ENCODE peak calls at places on chromosomes 1 and 21, in six cellular contexts. One of them, this sample, is unnamed. For H3K4me1, the result is how much of the 10 kb centered on the place peaks cover.

GRCh38 chr1:94036721-94037120 is 84.2 kb downstream of the ABCA4 start:
- DNase-seq in pancreas: no peak
- DNase-seq in tibial nerve: no peak
- DNase-seq in thoracic aorta: no peak
- DNase-seq in ascending aorta: no peak
- DNase-seq in left lung: no peak
- DNase-seq in this sample: no peak

GRCh38 chr1:243842978-243843490 is 7.0 kb downstream of the AKT3 start:
- DNase-seq in pancreas: no peak
- DNase-seq in tibial nerve: peak
- DNase-seq in thoracic aorta: no peak
- DNase-seq in ascending aorta: no peak
- DNase-seq in left lung: no peak
- DNase-seq in this sample: no peak

GRCh38 chr1:24112381-24113169 is 640 bp upstream of the MYOM3 start:
- DNase-seq in pancreas: peak
- DNase-seq in tibial nerve: peak
- DNase-seq in thoracic aorta: peak
- DNase-seq in ascending aorta: peak
- DNase-seq in left lung: no peak
- DNase-seq in this sample: peak

GRCh38 chr1:223016381-223016780 is 126.7 kb downstream of the TLR5 start:
- DNase-seq in pancreas: no peak
- DNase-seq in tibial nerve: no peak
- DNase-seq in thoracic aorta: no peak
- DNase-seq in ascending aorta: no peak
- DNase-seq in left lung: no peak
- DNase-seq in this sample: no peak

GRCh38 chr1:213201380-213202155 is 150.5 kb downstream of the RPS6KC1 start:
- DNase-seq in pancreas: no peak
- DNase-seq in tibial nerve: no peak
- DNase-seq in thoracic aorta: no peak
- DNase-seq in ascending aorta: no peak
- DNase-seq in left lung: no peak
- DNase-seq in this sample: no peak

GRCh38 chr1:172465617-172466016 is 21.7 kb upstream of the PIGC start:
- DNase-seq in pancreas: no peak
- DNase-seq in tibial nerve: no peak
- DNase-seq in thoracic aorta: no peak
- DNase-seq in ascending aorta: no peak
- DNase-seq in left lung: no peak
- DNase-seq in this sample: no peak

GRCh38 chr1:162756523-162756922 is 34.0 kb upstream of the HSD17B7 start:
- DNase-seq in pancreas: no peak
- DNase-seq in tibial nerve: no peak
- DNase-seq in thoracic aorta: no peak
- DNase-seq in ascending aorta: no peak
- DNase-seq in left lung: no peak
- DNase-seq in this sample: no peak

GRCh38 chr1:21574464-21575151 is 65.4 kb downstream of the ALPL start:
- DNase-seq in pancreas: no peak
- DNase-seq in tibial nerve: no peak
- DNase-seq in thoracic aorta: no peak
- DNase-seq in ascending aorta: peak
- DNase-seq in left lung: peak
- DNase-seq in this sample: peak

GRCh38 chr1:115877511-115877910 is 36.6 kb upstream of the NHLH2 start:
- DNase-seq in pancreas: no peak
- DNase-seq in tibial nerve: no peak
- DNase-seq in thoracic aorta: no peak
- DNase-seq in ascending aorta: no peak
- DNase-seq in left lung: no peak
- DNase-seq in this sample: no peak

GRCh38 chr1:41028034-41028642 is 6.6 kb upstream of the SLFNL1 start:
- DNase-seq in pancreas: no peak
- DNase-seq in tibial nerve: no peak
- DNase-seq in thoracic aorta: no peak
- DNase-seq in ascending aorta: no peak
- DNase-seq in left lung: no peak
- DNase-seq in this sample: no peak

GRCh38 chr1:36014722-36015220 is 69.1 kb upstream of the TEKT2 start:
- DNase-seq in pancreas: no peak
- DNase-seq in tibial nerve: no peak
- DNase-seq in thoracic aorta: no peak
- DNase-seq in ascending aorta: no peak
- DNase-seq in left lung: no peak
- DNase-seq in this sample: no peak

GRCh38 chr1:107990606-107991005 is 25.6 kb upstream of the VAV3 start:
- DNase-seq in pancreas: no peak
- DNase-seq in tibial nerve: no peak
- DNase-seq in thoracic aorta: no peak
- DNase-seq in ascending aorta: no peak
- DNase-seq in left lung: no peak
- DNase-seq in this sample: no peak

GRCh38 chr21:41164981-41165650 is 2.8 kb upstream of the BACE2 start:
- DNase-seq in pancreas: peak
- DNase-seq in tibial nerve: peak
- DNase-seq in thoracic aorta: no peak
- DNase-seq in ascending aorta: no peak
- DNase-seq in left lung: no peak
- DNase-seq in this sample: peak

GRCh38 chr21:33976082-33976979 is 60.7 kb upstream of the ATP5PO start:
- DNase-seq in pancreas: no peak
- DNase-seq in tibial nerve: no peak
- DNase-seq in thoracic aorta: no peak
- DNase-seq in ascending aorta: peak
- DNase-seq in left lung: no peak
- DNase-seq in this sample: no peak

GRCh38 chr1:67339623-67340343 is 32.1 kb downstream of the IL12RB2 start:
- DNase-seq in pancreas: no peak
- DNase-seq in tibial nerve: no peak
- DNase-seq in thoracic aorta: no peak
- DNase-seq in ascending aorta: no peak
- DNase-seq in left lung: no peak
- DNase-seq in this sample: no peak

GRCh38 chr1:223411309-223411708 is 18.1 kb downstream of the CCDC185 start:
- DNase-seq in pancreas: no peak
- DNase-seq in tibial nerve: no peak
- DNase-seq in thoracic aorta: no peak
- DNase-seq in ascending aorta: no peak
- DNase-seq in left lung: no peak
- DNase-seq in this sample: no peak

GRCh38 chr1:173507205-173507846 is 30.2 kb downstream of the PRDX6 start:
- DNase-seq in pancreas: no peak
- DNase-seq in tibial nerve: no peak
- DNase-seq in thoracic aorta: no peak
- DNase-seq in ascending aorta: no peak
- DNase-seq in left lung: no peak
- DNase-seq in this sample: no peak

GRCh38 chr1:180936110-180937011 is 23.7 kb downstream of the KIAA1614 start:
- DNase-seq in pancreas: no peak
- DNase-seq in tibial nerve: no peak
- DNase-seq in thoracic aorta: no peak
- DNase-seq in ascending aorta: no peak
- DNase-seq in left lung: peak
- DNase-seq in this sample: no peak

GRCh38 chr1:18640228-18641004 is 9.8 kb downstream of the PAX7 start:
- DNase-seq in pancreas: no peak
- DNase-seq in tibial nerve: no peak
- DNase-seq in thoracic aorta: no peak
- DNase-seq in ascending aorta: no peak
- DNase-seq in left lung: no peak
- DNase-seq in this sample: no peak

GRCh38 chr1:18639335-18640055 is 8.8 kb downstream of the PAX7 start:
- DNase-seq in pancreas: no peak
- DNase-seq in tibial nerve: no peak
- DNase-seq in thoracic aorta: no peak
- DNase-seq in ascending aorta: no peak
- DNase-seq in left lung: no peak
- DNase-seq in this sample: no peak

GRCh38 chr1:18643154-18644012 is 12.7 kb downstream of the PAX7 start:
- DNase-seq in pancreas: no peak
- DNase-seq in tibial nerve: no peak
- DNase-seq in thoracic aorta: no peak
- DNase-seq in ascending aorta: no peak
- DNase-seq in left lung: no peak
- DNase-seq in this sample: no peak

GRCh38 chr1:18642278-18643095 is 11.8 kb downstream of the PAX7 start:
- DNase-seq in pancreas: no peak
- DNase-seq in tibial nerve: no peak
- DNase-seq in thoracic aorta: no peak
- DNase-seq in ascending aorta: no peak
- DNase-seq in left lung: no peak
- DNase-seq in this sample: no peak

DNA sequence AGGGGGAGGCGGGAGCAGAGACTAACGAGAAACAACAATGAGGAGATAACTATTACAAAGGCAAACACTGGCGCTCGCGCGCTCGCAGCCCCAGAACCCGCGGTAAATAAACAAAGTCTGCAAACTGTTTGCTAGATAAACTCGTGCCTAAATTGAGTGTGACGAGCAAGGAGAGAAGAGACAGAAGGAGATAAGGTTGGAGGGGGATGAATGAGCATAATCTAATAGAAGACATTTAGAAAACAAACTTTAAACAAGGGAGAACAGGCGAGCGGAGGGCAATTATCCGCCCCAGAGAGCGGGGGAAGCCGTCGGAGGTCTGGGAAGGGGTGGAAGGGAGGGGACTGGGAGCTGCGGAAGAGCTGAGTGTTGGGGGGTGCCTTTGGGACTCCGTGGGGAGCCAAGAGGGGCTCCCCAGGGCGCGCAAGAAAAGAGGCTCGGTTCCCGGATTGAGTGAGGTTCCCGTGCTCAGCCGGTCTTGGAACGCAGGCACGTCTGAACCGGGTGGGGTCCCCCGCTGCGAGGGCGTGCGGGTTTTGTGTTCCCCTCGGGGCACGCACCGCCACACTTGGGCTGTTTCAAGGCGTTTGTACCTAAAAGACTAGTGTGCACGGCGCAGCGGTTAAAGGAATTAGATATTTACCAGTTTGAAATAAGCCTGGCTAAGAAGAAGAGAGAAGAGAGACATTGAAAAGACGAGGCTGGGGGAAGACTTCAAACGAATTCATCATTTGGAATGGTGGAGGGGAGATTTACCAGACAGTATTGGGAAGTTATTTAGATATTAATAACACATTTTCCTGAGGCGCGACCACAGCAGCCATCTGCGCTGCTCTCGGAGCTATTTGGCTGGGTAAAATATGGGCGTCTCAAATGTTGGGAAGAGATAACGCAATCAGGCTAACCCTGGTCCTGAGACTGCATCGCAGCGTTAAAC is 10.6 kb downstream of the PAX7 start:
- DNase-seq in pancreas: no peak
- DNase-seq in tibial nerve: no peak
- DNase-seq in thoracic aorta: no peak
- DNase-seq in ascending aorta: no peak
- DNase-seq in left lung: no peak
- DNase-seq in this sample: no peak
- H3K4me1 ChIP-seq in pancreas: under half
- H3K4me1 ChIP-seq in tibial nerve: under half
- H3K4me1 ChIP-seq in thoracic aorta: under half
- H3K4me1 ChIP-seq in ascending aorta: under half
- H3K4me1 ChIP-seq in left lung: under half
- H3K4me1 ChIP-seq in this sample: under half

GRCh38 chr1:226964068-226964425 is 24.0 kb downstream of the COQ8A start:
- DNase-seq in pancreas: no peak
- DNase-seq in tibial nerve: no peak
- DNase-seq in thoracic aorta: no peak
- DNase-seq in ascending aorta: no peak
- DNase-seq in left lung: no peak
- DNase-seq in this sample: no peak
- TF ChIP-seq CTCF in pancreas: no peak
- TF ChIP-seq CTCF in tibial nerve: no peak
- TF ChIP-seq CTCF in thoracic aorta: no peak
- TF ChIP-seq CTCF in ascending aorta: no peak
- TF ChIP-seq CTCF in left lung: no peak
- TF ChIP-seq CTCF in this sample: no peak

GRCh38 chr21:45496151-45496967 is 45.9 kb downstream of the SLC19A1 start:
- DNase-seq in pancreas: peak
- DNase-seq in tibial nerve: no peak
- DNase-seq in thoracic aorta: no peak
- DNase-seq in ascending aorta: no peak
- DNase-seq in left lung: peak
- DNase-seq in this sample: peak

GRCh38 chr21:45493401-45494001 is 48.7 kb downstream of the SLC19A1 start:
- DNase-seq in pancreas: no peak
- DNase-seq in tibial nerve: no peak
- DNase-seq in thoracic aorta: no peak
- DNase-seq in ascending aorta: no peak
- DNase-seq in left lung: no peak
- DNase-seq in this sample: no peak

GRCh38 chr21:45494135-45494850 is 47.9 kb downstream of the SLC19A1 start:
- DNase-seq in pancreas: no peak
- DNase-seq in tibial nerve: no peak
- DNase-seq in thoracic aorta: no peak
- DNase-seq in ascending aorta: no peak
- DNase-seq in left lung: peak
- DNase-seq in this sample: no peak

GRCh38 chr21:45496968-45497845 is 45.0 kb downstream of the SLC19A1 start:
- DNase-seq in pancreas: peak
- DNase-seq in tibial nerve: no peak
- DNase-seq in thoracic aorta: no peak
- DNase-seq in ascending aorta: peak
- DNase-seq in left lung: peak
- DNase-seq in this sample: no peak

GRCh38 chr21:45494851-45495680 is 47.2 kb downstream of the SLC19A1 start:
- DNase-seq in pancreas: no peak
- DNase-seq in tibial nerve: no peak
- DNase-seq in thoracic aorta: no peak
- DNase-seq in ascending aorta: no peak
- DNase-seq in left lung: peak
- DNase-seq in this sample: no peak
- H3K4me3 ChIP-seq in pancreas: no peak
- H3K4me3 ChIP-seq in tibial nerve: no peak
- H3K4me3 ChIP-seq in thoracic aorta: no peak
- H3K4me3 ChIP-seq in ascending aorta: no peak
- H3K4me3 ChIP-seq in left lung: no peak
- H3K4me3 ChIP-seq in this sample: no peak

GRCh38 chr1:110242731-110243130 is 32.6 kb downstream of the KCNC4 start:
- DNase-seq in pancreas: no peak
- DNase-seq in tibial nerve: no peak
- DNase-seq in thoracic aorta: no peak
- DNase-seq in ascending aorta: no peak
- DNase-seq in left lung: no peak
- DNase-seq in this sample: no peak

GRCh38 chr1:110239491-110240430 is 29.6 kb downstream of the KCNC4 start:
- DNase-seq in pancreas: no peak
- DNase-seq in tibial nerve: no peak
- DNase-seq in thoracic aorta: no peak
- DNase-seq in ascending aorta: no peak
- DNase-seq in left lung: no peak
- DNase-seq in this sample: no peak

GRCh38 chr1:110241516-110241915 is 31.4 kb downstream of the KCNC4 start:
- DNase-seq in pancreas: no peak
- DNase-seq in tibial nerve: no peak
- DNase-seq in thoracic aorta: no peak
- DNase-seq in ascending aorta: no peak
- DNase-seq in left lung: no peak
- DNase-seq in this sample: no peak

GRCh38 chr1:110242062-110242461 is 31.9 kb downstream of the KCNC4 start:
- DNase-seq in pancreas: no peak
- DNase-seq in tibial nerve: no peak
- DNase-seq in thoracic aorta: no peak
- DNase-seq in ascending aorta: no peak
- DNase-seq in left lung: no peak
- DNase-seq in this sample: no peak

GRCh38 chr1:110240476-110241210 is 30.5 kb downstream of the KCNC4 start:
- DNase-seq in pancreas: no peak
- DNase-seq in tibial nerve: no peak
- DNase-seq in thoracic aorta: no peak
- DNase-seq in ascending aorta: no peak
- DNase-seq in left lung: no peak
- DNase-seq in this sample: no peak
- H3K4me1 ChIP-seq in pancreas: under half
- H3K4me1 ChIP-seq in tibial nerve: under half
- H3K4me1 ChIP-seq in thoracic aorta: under half
- H3K4me1 ChIP-seq in ascending aorta: under half
- H3K4me1 ChIP-seq in left lung: under half
- H3K4me1 ChIP-seq in this sample: under half

This sample was measured in mucosa of descending colon.